ENCODE peak calls at places on chromosome 7, in seven cellular contexts. H, Z, G, A, J, T and I are unnamed samples.

GRCh38 chr7:150961510-150962284 is 16.4 kb downstream of the KCNH2 start:
- DNase-seq in J (no peak), A (peak; percentile 50), H (no peak), T (peak; percentile 67), Z (no peak), G (no peak), I (no peak)

GRCh38 chr7:90469554-90469953 is at the start of gene PTTG1IP2:
- DNase-seq in Z (no peak), T (no peak), G (no peak), A (no peak), H (no peak), J (no peak), I (no peak)

GRCh38 chr7:68936501-68936900 is 661.8 kb upstream of the AUTS2 start:
- DNase-seq in Z (no peak), J (no peak), H (no peak), G (no peak), A (no peak), T (no peak), I (no peak)

GRCh38 chr7:74032191-74032490 is 4.2 kb downstream of the ELN start:
- DNase-seq in G (peak; percentile 86), J (no peak), H (no peak), A (peak; percentile 57), T (peak; percentile 53), Z (peak; percentile 38), I (peak; percentile 67)

GRCh38 chr7:70539196-70539595 is 592.7 kb upstream of the GALNT17 start:
- DNase-seq in Z (peak; percentile 36), J (no peak), A (no peak), G (no peak), T (no peak), H (no peak), I (no peak)

GRCh38 chr7:53315986-53316385 is 280.6 kb downstream of the POM121L12 start:
- DNase-seq in J (no peak), T (no peak), Z (no peak), H (no peak), G (no peak), A (no peak), I (no peak)

GRCh38 chr7:87219545-87220025 is at the start of gene TMEM243:
- DNase-seq in G (peak; percentile 78), A (peak; percentile 93), Z (peak; percentile 68), J (peak; percentile 95), T (peak; percentile 75), H (peak; percentile 22), I (peak; percentile 73)

GRCh38 chr7:65477326-65477725 is 103.7 kb downstream of the ZNF92 start:
- DNase-seq in G (peak; percentile 4), A (no peak), J (no peak), Z (peak; percentile 3), T (peak; percentile 41), H (no peak), I (no peak)

GRCh38 chr7:33107136-33108066 is 1.8 kb downstream of the RP9 start:
- DNase-seq in Z (peak; percentile 56), A (no peak), H (no peak), T (peak; percentile 74), J (no peak), G (peak; percentile 73), I (peak; percentile 67)

GRCh38 chr7:7099584-7100014 is 82.7 kb upstream of the C1GALT1 start:
- DNase-seq in H (no peak), A (peak; percentile 40), J (no peak), G (peak; percentile 97), Z (peak; percentile 92), T (peak; percentile 97), I (peak; percentile 96)

DNA sequence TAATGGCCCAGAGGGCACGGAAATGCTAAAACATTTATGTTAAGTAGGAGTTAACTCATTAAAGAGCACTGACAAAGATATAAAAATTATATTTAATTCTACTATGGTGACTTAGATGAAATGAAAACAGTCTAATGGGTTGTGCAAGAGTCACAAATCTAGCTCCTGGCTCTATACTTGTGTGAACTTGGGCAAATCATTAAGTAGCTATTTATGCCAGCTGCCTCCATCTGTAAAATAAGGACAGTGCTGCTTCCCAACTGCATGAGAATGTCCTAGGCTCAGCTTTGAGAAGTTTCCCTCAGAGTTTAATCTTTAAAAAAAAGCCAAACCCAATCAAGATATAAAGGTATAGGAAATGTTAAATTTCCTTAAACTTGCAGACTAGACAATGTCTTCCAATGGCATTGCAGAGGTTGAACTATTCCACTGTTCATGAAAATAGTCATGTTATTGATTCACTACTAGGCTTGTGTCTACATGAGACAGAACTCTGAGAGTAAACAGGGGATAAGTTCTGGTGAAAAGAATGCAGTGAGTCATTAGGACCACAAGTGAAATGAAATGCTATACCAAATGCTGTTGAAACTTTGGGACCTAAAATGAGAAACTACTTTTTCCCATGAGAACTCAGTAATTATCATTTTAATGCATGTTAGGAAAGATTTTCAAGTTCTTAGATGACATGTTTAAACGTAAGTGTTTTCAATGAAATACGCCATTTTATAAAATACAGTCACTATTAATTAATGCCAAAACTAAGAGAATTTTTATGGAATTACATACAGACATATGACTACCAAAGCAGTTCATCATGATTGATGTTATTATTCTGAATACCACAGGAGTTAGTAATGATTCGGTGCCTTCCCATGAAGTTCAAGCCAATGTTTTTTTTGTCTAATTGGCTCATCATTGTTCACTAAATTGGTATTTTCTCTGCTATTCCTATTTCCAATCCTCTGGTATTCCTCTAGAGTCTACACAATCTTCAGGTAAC is 84.2 kb downstream of the CDK6 start:
- DNase-seq in J (no peak), H (no peak), T (peak; percentile 96), G (peak; percentile 70), Z (peak; percentile 92), A (no peak), I (peak; percentile 82)
- H3K4me3 ChIP-seq in J (no peak overlapping the region), H (no peak overlapping the region), T (no peak overlapping the region), G (no peak overlapping the region), Z (no peak overlapping the region), A (no peak overlapping the region), I (no peak overlapping the region)

GRCh38 chr7:147547252-147547897 is 1043.2 kb upstream of the C7orf33 start:
- DNase-seq in T (peak; percentile 46), A (no peak), G (peak; percentile 33), J (peak; percentile 65), H (peak; percentile 0), Z (peak; percentile 77), I (peak; percentile 40)
- TF ChIP-seq CTCF in T (peak; percentile 69), A (no peak), G (peak; percentile 75), J (peak; percentile 47), H (peak; percentile 57), Z (peak; percentile 70), I (peak; percentile 57)

GRCh38 chr7:44769381-44770209 is 20.9 kb downstream of the ZMIZ2 start:
- DNase-seq in T (peak; percentile 76), G (peak; percentile 66), Z (no peak), A (no peak), H (no peak), J (no peak), I (peak; percentile 53)
- H3K4me3 ChIP-seq in T (no peak overlapping the region), G (no peak overlapping the region), Z (no peak overlapping the region), A (no peak overlapping the region), H (no peak overlapping the region), J (no peak overlapping the region), I (no peak overlapping the region)

GRCh38 chr7:47444376-47445098 is 137.4 kb downstream of the TNS3 start:
- DNase-seq in G (peak; percentile 44), A (no peak), Z (peak; percentile 43), T (peak; percentile 61), H (no peak), J (peak; percentile 25), I (peak; percentile 47)
- TF ChIP-seq CTCF in G (peak; percentile 65), A (peak; percentile 18), Z (peak; percentile 53), T (peak; percentile 80), H (peak; percentile 27), J (peak; percentile 63), I (peak; percentile 60)

GRCh38 chr7:157413881-157414701 is 77.3 kb downstream of the DNAJB6 start:
- DNase-seq in Z (no peak), H (no peak), G (no peak), A (peak; percentile 35), J (no peak), T (no peak), I (no peak)

GRCh38 chr7:157411580-157411979 is 74.8 kb downstream of the DNAJB6 start:
- DNase-seq in H (no peak), J (no peak), T (peak; percentile 39), G (no peak), Z (peak; percentile 9), A (peak; percentile 60), I (no peak)

GRCh38 chr7:157412021-157412443 is 75.2 kb downstream of the DNAJB6 start:
- DNase-seq in G (peak; percentile 29), Z (peak; percentile 86), A (no peak), T (peak; percentile 80), H (no peak), J (no peak), I (peak; percentile 53)

GRCh38 chr7:157410831-157411556 is 74.2 kb downstream of the DNAJB6 start:
- DNase-seq in H (no peak), G (no peak), A (peak; percentile 26), J (no peak), Z (no peak), T (no peak), I (no peak)

GRCh38 chr7:157412491-157413180 is 75.8 kb downstream of the DNAJB6 start:
- DNase-seq in T (no peak), A (no peak), Z (no peak), J (no peak), G (no peak), H (no peak), I (no peak)
- H3K4me3 ChIP-seq in T (no peak overlapping the region), A (no peak overlapping the region), Z (no peak overlapping the region), J (no peak overlapping the region), G (no peak overlapping the region), H (no peak overlapping the region), I (no peak overlapping the region)

GRCh38 chr7:100427762-100428198 is 723 bp downstream of the ZCWPW1 start:
- DNase-seq in G (no peak), A (no peak), T (no peak), Z (no peak), H (no peak), J (no peak), I (no peak)
- TF ChIP-seq CTCF in G (no peak), A (no peak), T (no peak), Z (no peak), H (no peak), J (no peak), I (no peak)